ENCODE peak calls at places on chromosomes 4 and X, in five cellular contexts. L is activated CD4-positive, alpha-beta T cell treated with anti-CD3 and anti-CD28 coated beads, Interleukin-2, amount 50 U/mL, for 4 hours; A is NCI-H524 treated with DMSO at 0.1 percent for 48 hours; U is dorsolateral prefrontal cortex; K is aorta. P is an unnamed sample.
A peak's percentile ranks its signal among the peaks of the same experiment; 100 is the strongest.

GRCh38 chrX:74422576-74423288 is 1.4 kb downstream of the SLC16A2 start:
- DNase-seq in U (peak; percentile 41), L (no peak), K (peak; percentile 79), A (no peak), P (peak; percentile 5)

GRCh38 chr4:184010696-184011095 is 105.6 kb downstream of the STOX2 start:
- DNase-seq in L (no peak), U (no peak), K (no peak), A (no peak), P (no peak)

GRCh38 chrX:67724359-67725110 is 180.7 kb downstream of the AR start:
- DNase-seq in A (no peak), K (no peak), L (no peak), U (no peak), P (no peak)

GRCh38 chr4:97656034-97656720 is 487.1 kb downstream of the STPG2 start:
- DNase-seq in A (no peak), L (no peak), K (no peak), U (no peak), P (no peak)

GRCh38 chr4:177450421-177451107 is 8.3 kb upstream of the AGA start:
- DNase-seq in L (no peak), K (no peak), U (no peak), A (no peak), P (no peak)

GRCh38 chr4:6228158-6229067 is 28.1 kb upstream of the JAKMIP1 start:
- DNase-seq in U (no peak), L (no peak), A (no peak), K (no peak), P (no peak)

GRCh38 chr4:153257151-153257620 is 52.9 kb downstream of the TRIM2 start:
- DNase-seq in L (peak; percentile 11), A (no peak), K (no peak), U (peak; percentile 90), P (peak; percentile 41)

GRCh38 chr4:128757712-128758111 is 51.8 kb upstream of the JADE1 start:
- DNase-seq in A (peak; percentile 14), U (no peak), L (no peak), K (peak; percentile 47), P (no peak)

GRCh38 chrX:9269134-9269533 is 195.7 kb upstream of the TBL1X start:
- DNase-seq in U (no peak), L (no peak), A (no peak), K (no peak), P (no peak)

GRCh38 chr4:140152015-140152703 is 1.8 kb downstream of the MAML3 start:
- DNase-seq in U (peak; percentile 23), A (no peak), K (peak; percentile 79), L (peak; percentile 91), P (no peak)

GRCh38 chr4:52864816-52865215 is 2.7 kb downstream of the RASL11B start:
- DNase-seq in K (no peak), A (peak; percentile 93), U (no peak), L (no peak), P (no peak)

GRCh38 chr4:174550541-174550940 is 28.3 kb upstream of the HPGD start:
- DNase-seq in K (no peak), A (no peak), U (no peak), L (no peak), P (no peak)

GRCh38 chr4:109729155-109729562 is 711 bp downstream of the PLA2G12A start:
- DNase-seq in L (peak; percentile 34), A (no peak), U (no peak), K (no peak), P (no peak)

GRCh38 chr4:15712214-15712613 is 9.3 kb downstream of the BST1 start:
- DNase-seq in A (no peak), K (no peak), L (no peak), U (no peak), P (no peak)

GRCh38 chr4:55475394-55476243 is 71.1 kb downstream of the CLOCK start:
- DNase-seq in A (no peak), K (no peak), U (no peak), L (no peak), P (no peak)

GRCh38 chr4:95638920-95639501 is 90.2 kb upstream of the UNC5C start:
- DNase-seq in L (no peak), A (no peak), K (no peak), U (no peak), P (no peak)

GRCh38 chr4:164095313-164096110 is 601.0 kb downstream of the TMA16 start:
- DNase-seq in U (no peak), K (no peak), A (no peak), L (no peak), P (no peak)

GRCh38 chrX:71365356-71365875 is 741 bp upstream of the TAF1 start:
- DNase-seq in L (no peak), U (no peak), K (no peak), A (no peak), P (no peak)

GRCh38 chr4:19987746-19988145 is 264.0 kb upstream of the SLIT2 start:
- DNase-seq in A (no peak), L (no peak), U (no peak), K (no peak), P (no peak)

GRCh38 chrX:51614353-51614752 is 4.4 kb downstream of the CENPVL3 start:
- DNase-seq in A (no peak), U (no peak), K (no peak), L (no peak), P (no peak)

GRCh38 chr4:169133932-169134331 is 123.9 kb upstream of the CBR4 start:
- DNase-seq in L (no peak), U (no peak), K (no peak), A (no peak), P (no peak)

GRCh38 chr4:1116837-1117236 is 3.5 kb upstream of the RNF212 start:
- DNase-seq in A (no peak), K (no peak), L (no peak), U (no peak), P (no peak)

GRCh38 chr4:116942315-116942714 is 143.1 kb downstream of the TRAM1L1 start:
- DNase-seq in L (no peak), A (no peak), U (no peak), K (no peak), P (no peak)

GRCh38 chr4:26048378-26048882 is 134.4 kb downstream of the SMIM20 start:
- DNase-seq in A (no peak), K (peak; percentile 78), U (no peak), L (no peak), P (no peak)

GRCh38 chr4:186936496-186937375 is 213.1 kb upstream of the FAT1 start:
- DNase-seq in L (no peak), A (no peak), U (no peak), K (no peak), P (no peak)

GRCh38 chr4:1192493-1193205 is 20.3 kb upstream of the SPON2 start:
- DNase-seq in L (no peak), K (peak; percentile 66), A (no peak), U (no peak), P (no peak)

GRCh38 chrX:106707771-106708454 is 18.6 kb upstream of the RNF128 start:
- DNase-seq in A (no peak), L (no peak), K (no peak), U (no peak), P (no peak)

GRCh38 chrX:5113128-5113527 is 1115.5 kb downstream of the NLGN4X start:
- DNase-seq in U (no peak), K (no peak), A (no peak), L (no peak), P (no peak)

GRCh38 chrX:22247169-22247568 is 25.5 kb upstream of the CBLL2 start:
- DNase-seq in K (no peak), A (no peak), U (no peak), L (no peak), P (no peak)

GRCh38 chrX:154317391-154318000 is 21.9 kb downstream of the TKTL1 start:
- DNase-seq in U (no peak), A (no peak), L (no peak), K (no peak), P (no peak)

GRCh38 chrX:106917830-106918500 is 2.2 kb upstream of the CLDN2 start:
- DNase-seq in A (no peak), K (no peak), U (no peak), L (no peak), P (no peak)

GRCh38 chr4:94852601-94853000 is 94.8 kb downstream of the BMPR1B start:
- DNase-seq in A (no peak), L (no peak), U (no peak), K (no peak), P (no peak)

GRCh38 chrX:131816551-131817136 is 206.5 kb upstream of the STK26 start:
- DNase-seq in L (peak; percentile 72), U (peak; percentile 78), K (peak; percentile 83), A (no peak), P (peak; percentile 46)

GRCh38 chr4:145937021-145937861 is 1.4 kb downstream of the ZNF827 start:
- DNase-seq in U (peak; percentile 63), A (peak; percentile 9), L (peak; percentile 41), K (peak; percentile 77), P (peak; percentile 80)

GRCh38 chr4:108890491-108890890 is 127.6 kb upstream of the ETNPPL start:
- DNase-seq in U (no peak), K (no peak), A (no peak), L (no peak), P (no peak)

GRCh38 chrX:110280954-110281353 is 36.9 kb downstream of the AMMECR1 start:
- DNase-seq in K (no peak), A (no peak), U (no peak), L (no peak), P (no peak)